ENCODE peak calls at places on chromosomes 7 and 10, in ten cellular contexts. One of them, this sample, is unnamed.

GRCh38 chr7:157990878-157991250 is 596.8 kb downstream of the PTPRN2 start:
- DNase-seq in psoas muscle: no peak
- DNase-seq in CD4-positive, alpha-beta T cell: no peak
- DNase-seq in PC-3: no peak
- DNase-seq in neural crest cell: no peak
- DNase-seq in hepatocyte: no peak
- DNase-seq in LoVo: no peak
- DNase-seq in NCI-H774: no peak
- DNase-seq in activated CD4-positive, alpha-beta T cell treated with anti-CD3 and anti-CD28 coated beads, Interleukin-2, amount 50 U/mL, for 4 hours: no peak
- DNase-seq in globus pallidus: no peak
- DNase-seq in this sample: no peak

GRCh38 chr7:151590801-151591771 is 71.4 kb upstream of the RHEB start:
- DNase-seq in hepatocyte: no peak
- DNase-seq in activated CD4-positive, alpha-beta T cell treated with anti-CD3 and anti-CD28 coated beads, Interleukin-2, amount 50 U/mL, for 4 hours: no peak
- DNase-seq in PC-3: no peak
- DNase-seq in globus pallidus: no peak
- DNase-seq in psoas muscle: no peak
- DNase-seq in LoVo: no peak
- DNase-seq in neural crest cell: no peak
- DNase-seq in CD4-positive, alpha-beta T cell: no peak
- DNase-seq in NCI-H774: no peak
- DNase-seq in this sample: no peak

GRCh38 chr10:5985029-5985428 is 7.7 kb upstream of the IL15RA start:
- DNase-seq in PC-3: no peak
- DNase-seq in globus pallidus: no peak
- DNase-seq in NCI-H774: no peak
- DNase-seq in LoVo: no peak
- DNase-seq in activated CD4-positive, alpha-beta T cell treated with anti-CD3 and anti-CD28 coated beads, Interleukin-2, amount 50 U/mL, for 4 hours: no peak
- DNase-seq in hepatocyte: no peak
- DNase-seq in neural crest cell: no peak
- DNase-seq in CD4-positive, alpha-beta T cell: no peak
- DNase-seq in psoas muscle: no peak
- DNase-seq in this sample: no peak

GRCh38 chr7:42269161-42269560 is 32.2 kb upstream of the GLI3 start:
- DNase-seq in hepatocyte: no peak
- DNase-seq in PC-3: no peak
- DNase-seq in psoas muscle: no peak
- DNase-seq in globus pallidus: no peak
- DNase-seq in NCI-H774: no peak
- DNase-seq in CD4-positive, alpha-beta T cell: no peak
- DNase-seq in activated CD4-positive, alpha-beta T cell treated with anti-CD3 and anti-CD28 coated beads, Interleukin-2, amount 50 U/mL, for 4 hours: no peak
- DNase-seq in LoVo: no peak
- DNase-seq in neural crest cell: no peak
- DNase-seq in this sample: no peak

GRCh38 chr7:122511268-122511667 is 187.6 kb downstream of the RNF133 start:
- DNase-seq in LoVo: no peak
- DNase-seq in activated CD4-positive, alpha-beta T cell treated with anti-CD3 and anti-CD28 coated beads, Interleukin-2, amount 50 U/mL, for 4 hours: no peak
- DNase-seq in neural crest cell: no peak
- DNase-seq in NCI-H774: no peak
- DNase-seq in PC-3: no peak
- DNase-seq in psoas muscle: no peak
- DNase-seq in globus pallidus: no peak
- DNase-seq in CD4-positive, alpha-beta T cell: no peak
- DNase-seq in hepatocyte: no peak
- DNase-seq in this sample: no peak

GRCh38 chr10:74683067-74683466 is 143.3 kb upstream of the KAT6B start:
- DNase-seq in CD4-positive, alpha-beta T cell: no peak
- DNase-seq in activated CD4-positive, alpha-beta T cell treated with anti-CD3 and anti-CD28 coated beads, Interleukin-2, amount 50 U/mL, for 4 hours: no peak
- DNase-seq in hepatocyte: no peak
- DNase-seq in globus pallidus: no peak
- DNase-seq in psoas muscle: no peak
- DNase-seq in PC-3: no peak
- DNase-seq in NCI-H774: no peak
- DNase-seq in LoVo: no peak
- DNase-seq in neural crest cell: no peak
- DNase-seq in this sample: no peak

GRCh38 chr10:47331954-47332353 is 9.7 kb downstream of the GDF2 start:
- DNase-seq in activated CD4-positive, alpha-beta T cell treated with anti-CD3 and anti-CD28 coated beads, Interleukin-2, amount 50 U/mL, for 4 hours: no peak
- DNase-seq in hepatocyte: no peak
- DNase-seq in NCI-H774: no peak
- DNase-seq in psoas muscle: no peak
- DNase-seq in globus pallidus: no peak
- DNase-seq in CD4-positive, alpha-beta T cell: no peak
- DNase-seq in PC-3: no peak
- DNase-seq in neural crest cell: no peak
- DNase-seq in LoVo: no peak
- DNase-seq in this sample: no peak

GRCh38 chr7:116180302-116180701 is 30.0 kb upstream of the TES start:
- DNase-seq in PC-3: peak
- DNase-seq in globus pallidus: no peak
- DNase-seq in psoas muscle: no peak
- DNase-seq in neural crest cell: no peak
- DNase-seq in CD4-positive, alpha-beta T cell: no peak
- DNase-seq in NCI-H774: no peak
- DNase-seq in hepatocyte: peak
- DNase-seq in activated CD4-positive, alpha-beta T cell treated with anti-CD3 and anti-CD28 coated beads, Interleukin-2, amount 50 U/mL, for 4 hours: peak
- DNase-seq in LoVo: peak
- DNase-seq in this sample: peak